ENCODE peak calls at places on chromosomes 4 and X, in four cellular contexts. W is A549, T is IMR-90, P is Peyer's patch. B is an unnamed sample.
A peak's percentile ranks its signal among the peaks of the same experiment; 100 is the strongest.

GRCh38 chr4:15562114-15562513 is 92.4 kb downstream of the CC2D2A start:
- DNase-seq in W (no peak), P (no peak), T (peak; percentile 37), B (no peak)

GRCh38 chrX:20029728-20030127 is 38.9 kb upstream of the BCLAF3 start:
- DNase-seq in W (no peak), P (peak; percentile 83), T (no peak), B (no peak)

GRCh38 chrX:152632445-152633097 is 5.1 kb upstream of the GABRQ start:
- DNase-seq in W (peak; percentile 14), P (peak; percentile 68), T (peak; percentile 24), B (no peak)

GRCh38 chr4:10092481-10093272 is 23.9 kb downstream of the WDR1 start:
- DNase-seq in T (no peak), P (no peak), W (no peak), B (peak; percentile 72)

GRCh38 chr4:74109116-74109791 is 10.3 kb upstream of the CXCL2 start:
- DNase-seq in P (peak; percentile 52), W (peak; percentile 64), T (peak; percentile 97), B (no peak)

GRCh38 chr4:8766610-8767009 is 105.0 kb downstream of the HMX1 start:
- DNase-seq in T (no peak), W (no peak), P (no peak), B (peak; percentile 64)

GRCh38 chr4:111639876-111640275 is 505.4 kb upstream of the FAM241A start:
- DNase-seq in T (peak; percentile 55), P (no peak), W (no peak), B (no peak)

GRCh38 chr4:104815593-104816156 is 321.0 kb upstream of the CXXC4 start:
- DNase-seq in P (no peak), W (no peak), T (no peak), B (no peak)

GRCh38 chrX:150365953-150366911 is 3.1 kb downstream of the MAMLD1 start:
- DNase-seq in T (peak; percentile 64), W (no peak), P (peak; percentile 68), B (peak; percentile 70)

GRCh38 chrX:133365886-133366611 is 49.2 kb downstream of the GPC4 start:
- DNase-seq in P (no peak), W (no peak), T (peak; percentile 44), B (no peak)

GRCh38 chrX:154308108-154308946 is 12.7 kb downstream of the TKTL1 start:
- DNase-seq in T (peak; percentile 10), W (peak; percentile 39), P (peak; percentile 91), B (peak; percentile 87)

GRCh38 chr4:26717332-26717731 is 133.4 kb downstream of the TBC1D19 start:
- DNase-seq in T (peak; percentile 92), P (no peak), W (no peak), B (no peak)

GRCh38 chr4:139559095-139559490 is 3.1 kb upstream of the SETD7 start:
- DNase-seq in W (no peak), P (no peak), T (no peak), B (no peak)
- TF ChIP-seq POLR2A in W (no peak), P (no peak), T (no peak), B (no peak)

DNA sequence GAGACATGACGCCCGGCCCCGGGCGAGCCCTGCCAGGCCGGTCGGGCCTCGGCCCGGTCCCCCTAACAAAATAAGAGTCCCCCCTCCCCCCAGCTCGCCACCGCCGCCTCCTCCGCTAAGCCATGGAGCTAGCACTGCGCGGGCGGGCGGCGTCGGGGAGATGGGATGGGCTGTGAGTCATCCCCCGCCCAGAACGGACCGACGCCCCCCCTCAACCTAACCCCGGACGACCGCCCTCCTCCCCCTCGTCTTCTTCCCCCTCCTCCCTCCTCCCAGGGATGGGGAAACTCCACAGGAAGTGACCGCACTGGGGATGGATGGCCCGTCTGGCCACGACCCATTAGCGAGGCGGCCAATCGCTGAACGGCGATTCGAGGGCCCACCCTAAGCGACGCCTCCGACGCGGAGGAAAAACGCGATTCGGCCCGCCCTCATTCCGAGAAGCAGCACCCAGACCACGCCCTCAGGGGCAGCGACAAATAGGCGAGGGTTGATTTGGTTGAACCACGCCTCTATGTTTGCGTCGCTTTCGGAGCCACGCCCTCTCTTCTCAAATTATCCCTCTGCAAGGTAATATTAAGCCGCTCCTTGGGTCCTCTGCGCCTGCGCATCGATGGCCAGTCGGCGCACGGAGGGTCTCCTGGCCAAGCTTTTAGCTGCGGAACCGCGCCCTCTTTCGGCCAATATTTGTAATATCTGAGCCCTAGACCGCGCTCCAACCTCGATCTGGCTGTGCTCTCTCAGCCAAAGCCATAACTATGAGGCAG is at the start of gene TFE3:
- DNase-seq in P (peak; percentile 99), W (peak; percentile 91), T (peak; percentile 98), B (peak; percentile 97)
- TF ChIP-seq POLR2A in P (peak; percentile 39), W (peak; percentile 31), T (peak; percentile 65), B (no peak)

GRCh38 chr4:145939856-145940255 is 1.2 kb upstream of the ZNF827 start:
- DNase-seq in T (peak; percentile 75), W (no peak), P (no peak), B (no peak)
- TF ChIP-seq POLR2A in T (no peak), W (no peak), P (no peak), B (no peak)

GRCh38 chr4:1012031-1012739 is 759 bp downstream of the FGFRL1 start:
- DNase-seq in T (no peak), W (no peak), P (peak; percentile 75), B (peak; percentile 87)

GRCh38 chr4:1010522-1011021 is 854 bp upstream of the FGFRL1 start:
- DNase-seq in P (peak; percentile 89), T (peak; percentile 68), W (no peak), B (peak; percentile 91)

GRCh38 chr4:1008840-1009646 is 2.4 kb upstream of the FGFRL1 start:
- DNase-seq in T (no peak), W (no peak), P (peak; percentile 74), B (peak; percentile 93)

GRCh38 chr4:1009647-1010521 is 1.5 kb upstream of the FGFRL1 start:
- DNase-seq in T (peak; percentile 36), P (peak; percentile 89), W (no peak), B (peak; percentile 95)

GRCh38 chr4:1011022-1011694 is at the start of gene FGFRL1:
- DNase-seq in T (peak; percentile 77), P (peak; percentile 97), W (peak; percentile 69), B (peak; percentile 96)
- TF ChIP-seq POLR2A in T (peak; percentile 62), P (peak; percentile 41), W (no peak), B (no peak)

DNA sequence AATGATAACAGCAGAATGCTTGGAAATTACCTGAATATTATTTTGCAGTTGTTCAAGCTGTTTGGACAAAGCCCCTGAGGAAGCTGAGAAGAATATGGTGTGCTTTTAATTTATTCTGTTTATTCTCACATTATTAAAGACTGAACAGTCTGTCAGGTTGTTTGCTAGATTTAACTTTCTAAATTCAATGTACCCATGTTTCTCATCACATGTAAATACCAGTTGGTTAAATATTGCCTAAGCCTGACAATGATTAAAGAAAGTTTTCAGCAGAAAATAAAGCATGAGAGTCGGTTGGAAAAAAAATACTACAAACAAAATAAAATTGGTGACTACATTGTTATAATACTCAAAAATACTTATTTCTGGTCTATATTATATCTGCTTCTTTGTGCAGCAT is 1974.7 kb downstream of the ARAP2 start:
- DNase-seq in P (no peak), W (no peak), T (no peak), B (no peak)
- TF ChIP-seq POLR2A in P (no peak), W (no peak), T (no peak), B (no peak)